ENCODE peak calls at places on chromosomes 7 and 10, in nine cellular contexts. G is pancreas; N is dorsolateral prefrontal cortex; Q is cardiac muscle cell; L is CD4-positive, alpha-beta memory T cell; D is mesendoderm; B is uterus; R is astrocyte of the spinal cord; U is GM23338. W is an unnamed sample.

GRCh38 chr10:127153166-127153565 is 43.2 kb downstream of the INSYN2A start:
- DNase-seq in L (no peak), U (no peak), R (peak; percentile 16), D (no peak), N (no peak), B (no peak), Q (no peak), G (no peak), W (no peak)

GRCh38 chr10:109929501-109930219 is 6.3 kb upstream of the XPNPEP1 start:
- DNase-seq in R (peak; percentile 9), U (no peak), G (no peak), N (no peak), Q (no peak), B (no peak), D (no peak), L (no peak), W (no peak)

GRCh38 chr10:33066558-33067236 is 108.7 kb upstream of the ITGB1 start:
- DNase-seq in R (no peak), L (no peak), D (peak; percentile 74), G (no peak), B (peak; percentile 18), U (peak; percentile 48), Q (no peak), N (no peak), W (no peak)

GRCh38 chr7:139602143-139602722 is 78.7 kb downstream of the CLEC2L start:
- DNase-seq in L (no peak), Q (peak; percentile 56), R (peak; percentile 59), D (peak; percentile 56), U (peak; percentile 80), B (no peak), G (no peak), N (no peak), W (peak; percentile 10)

GRCh38 chr7:127770870-127771269 is 118.9 kb downstream of the SND1 start:
- DNase-seq in D (no peak), G (no peak), U (no peak), R (no peak), B (no peak), N (no peak), L (no peak), Q (no peak), W (no peak)

GRCh38 chr7:103772171-103772570 is 217.3 kb downstream of the RELN start:
- DNase-seq in D (peak; percentile 27), R (no peak), B (no peak), G (no peak), L (no peak), U (no peak), N (no peak), Q (no peak), W (no peak)

GRCh38 chr7:24755541-24756416 is 1.5 kb downstream of the GSDME start:
- DNase-seq in R (peak; percentile 76), Q (no peak), N (no peak), D (no peak), B (no peak), G (no peak), U (no peak), L (peak; percentile 38), W (peak; percentile 78)

GRCh38 chr10:66625709-66626590 is 299.9 kb upstream of the LRRTM3 start:
- DNase-seq in D (peak; percentile 32), N (no peak), L (no peak), G (no peak), R (no peak), B (no peak), U (no peak), Q (no peak), W (no peak)

GRCh38 chr10:29473087-29473356 is 161.7 kb downstream of the SVIL start:
- DNase-seq in Q (no peak), U (no peak), N (no peak), B (no peak), D (no peak), G (no peak), L (no peak), R (no peak), W (no peak)

GRCh38 chr10:29470843-29471482 is 163.8 kb downstream of the SVIL start:
- DNase-seq in G (no peak), L (no peak), R (no peak), N (no peak), D (peak; percentile 25), Q (no peak), B (peak; percentile 12), U (no peak), W (no peak)

GRCh38 chr10:29470355-29470705 is 164.4 kb downstream of the SVIL start:
- DNase-seq in L (no peak), U (peak; percentile 78), R (no peak), N (no peak), G (no peak), D (peak; percentile 68), Q (peak; percentile 39), B (no peak), W (no peak)

GRCh38 chr10:29472268-29473086 is 162.3 kb downstream of the SVIL start:
- DNase-seq in D (no peak), N (no peak), Q (no peak), U (no peak), B (no peak), R (no peak), G (no peak), L (no peak), W (no peak)

DNA sequence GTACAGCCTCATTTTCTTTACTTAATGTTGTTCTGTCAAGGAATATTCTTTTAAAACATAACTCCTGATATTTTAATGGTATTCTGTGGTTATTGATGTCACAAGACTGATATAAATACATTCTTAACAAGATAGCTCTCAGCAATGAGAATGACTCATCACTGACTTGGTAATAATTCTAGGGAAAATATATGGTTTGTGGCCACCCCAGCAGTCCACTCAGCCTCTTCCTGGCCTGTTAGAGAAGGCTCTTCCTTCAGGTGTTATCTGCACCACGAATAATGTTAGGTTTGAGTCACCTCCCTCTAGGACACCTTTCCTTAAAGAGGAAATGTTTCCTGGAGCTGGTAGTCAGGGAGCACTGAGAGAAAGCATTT is 163.3 kb downstream of the SVIL start:
- DNase-seq in B (no peak), U (no peak), Q (no peak), R (peak; percentile 82), G (no peak), N (no peak), D (peak; percentile 33), L (no peak), W (peak; percentile 51)
- H3K4me3 ChIP-seq in B (no peak overlapping the region), U (no peak overlapping the region), Q (no peak overlapping the region), R (no peak overlapping the region), G (no peak overlapping the region), N (no peak overlapping the region), D (no peak overlapping the region), L (no peak overlapping the region), W (no peak overlapping the region)

GRCh38 chr10:102131286-102132170 is 1.3 kb upstream of the PPRC1 start:
- DNase-seq in Q (no peak), D (no peak), N (no peak), U (no peak), R (peak; percentile 49), L (no peak), G (no peak), B (no peak), W (no peak)
- H3K4me3 ChIP-seq in Q (no peak overlapping the region), D (no peak overlapping the region), N (no peak overlapping the region), U (no peak overlapping the region), R (no peak overlapping the region), L (no peak overlapping the region), G (no peak overlapping the region), B (no peak overlapping the region), W (no peak overlapping the region)

GRCh38 chr10:59770689-59771088 is 17.4 kb upstream of the MRLN start:
- DNase-seq in G (no peak), R (no peak), N (no peak), Q (no peak), L (no peak), D (no peak), U (no peak), B (no peak), W (no peak)

GRCh38 chr10:59774451-59774850 is 21.2 kb upstream of the MRLN start:
- DNase-seq in U (no peak), R (no peak), Q (no peak), L (no peak), N (no peak), D (no peak), B (no peak), G (no peak), W (no peak)

GRCh38 chr10:59773088-59773487 is 19.8 kb upstream of the MRLN start:
- DNase-seq in U (no peak), L (no peak), D (no peak), B (no peak), Q (no peak), G (no peak), R (no peak), N (no peak), W (no peak)

GRCh38 chr10:59771162-59771807 is 18.0 kb upstream of the MRLN start:
- DNase-seq in G (no peak), U (no peak), D (no peak), R (no peak), N (no peak), B (no peak), L (no peak), Q (no peak), W (no peak)
- H3K4me3 ChIP-seq in G (no peak overlapping the region), U (no peak overlapping the region), D (no peak overlapping the region), R (no peak overlapping the region), N (no peak overlapping the region), B (no peak overlapping the region), L (no peak overlapping the region), Q (no peak overlapping the region), W (no peak overlapping the region)

GRCh38 chr10:90787906-90788491 is 69.8 kb downstream of the HTR7 start:
- DNase-seq in N (no peak), L (no peak), U (peak; percentile 79), Q (peak; percentile 43), B (no peak), G (no peak), R (peak; percentile 37), D (peak; percentile 78), W (no peak)
- H3K4me3 ChIP-seq in N (no peak overlapping the region), L (no peak overlapping the region), U (no peak overlapping the region), Q (no peak overlapping the region), B (no peak overlapping the region), G (no peak overlapping the region), R (no peak overlapping the region), D (no peak overlapping the region), W (no peak overlapping the region)

GRCh38 chr10:88346151-88346977 is 236.8 kb downstream of the RNLS start:
- DNase-seq in N (no peak), L (no peak), B (no peak), Q (peak; percentile 30), U (peak; percentile 19), R (no peak), G (no peak), D (peak; percentile 55), W (no peak)

GRCh38 chr10:88342733-88343310 is 240.3 kb downstream of the RNLS start:
- DNase-seq in L (no peak), U (no peak), Q (no peak), G (no peak), D (no peak), B (no peak), R (no peak), N (no peak), W (no peak)

GRCh38 chr10:88347022-88347421 is 236.1 kb downstream of the RNLS start:
- DNase-seq in B (peak; percentile 46), D (peak; percentile 54), L (no peak), G (no peak), U (no peak), R (no peak), Q (peak; percentile 93), N (no peak), W (no peak)

GRCh38 chr10:88343761-88344484 is 239.2 kb downstream of the RNLS start:
- DNase-seq in R (no peak), L (no peak), D (no peak), N (no peak), Q (no peak), B (no peak), U (no peak), G (no peak), W (no peak)

GRCh38 chr10:88347597-88348304 is 235.4 kb downstream of the RNLS start:
- DNase-seq in L (no peak), U (peak; percentile 62), D (peak; percentile 53), B (no peak), R (no peak), Q (peak; percentile 19), G (no peak), N (no peak), W (no peak)
- H3K4me3 ChIP-seq in L (no peak overlapping the region), U (peak overlapping the region; percentile 15), D (no peak overlapping the region), B (no peak overlapping the region), R (no peak overlapping the region), Q (no peak overlapping the region), G (no peak overlapping the region), N (no peak overlapping the region), W (no peak overlapping the region)